ENCODE peak calls at places on chromosomes 2 and 18, in six cellular contexts. One of them, this sample, is unnamed.

GRCh38 chr2:50785781-50786180 is 246.2 kb downstream of the NRXN1 start:
- DNase-seq in BE2C: no peak
- DNase-seq in nucleus accumbens: peak; percentile 27
- DNase-seq in HT-29: no peak
- DNase-seq in effector memory CD8-positive, alpha-beta T cell: no peak
- DNase-seq in NCI-H2081: no peak
- DNase-seq in this sample: no peak

GRCh38 chr2:157468931-157469708 is 25.2 kb upstream of the CYTIP start:
- DNase-seq in effector memory CD8-positive, alpha-beta T cell: no peak
- DNase-seq in BE2C: no peak
- DNase-seq in nucleus accumbens: no peak
- DNase-seq in HT-29: no peak
- DNase-seq in NCI-H2081: no peak
- DNase-seq in this sample: no peak

GRCh38 chr2:236658974-236659757 is 89.5 kb downstream of the ACKR3 start:
- DNase-seq in nucleus accumbens: no peak
- DNase-seq in HT-29: no peak
- DNase-seq in NCI-H2081: no peak
- DNase-seq in effector memory CD8-positive, alpha-beta T cell: no peak
- DNase-seq in BE2C: no peak
- DNase-seq in this sample: no peak

GRCh38 chr2:238638982-238639341 is 208.9 kb upstream of the TWIST2 start:
- DNase-seq in effector memory CD8-positive, alpha-beta T cell: no peak
- DNase-seq in BE2C: no peak
- DNase-seq in nucleus accumbens: no peak
- DNase-seq in NCI-H2081: no peak
- DNase-seq in HT-29: no peak
- DNase-seq in this sample: no peak

GRCh38 chr2:241612156-241613017 is 24.6 kb downstream of the THAP4 start:
- DNase-seq in nucleus accumbens: no peak
- DNase-seq in NCI-H2081: no peak
- DNase-seq in HT-29: no peak
- DNase-seq in BE2C: no peak
- DNase-seq in effector memory CD8-positive, alpha-beta T cell: no peak
- DNase-seq in this sample: no peak

GRCh38 chr2:21220930-21221329 is 97.2 kb downstream of the TDRD15 start:
- DNase-seq in NCI-H2081: no peak
- DNase-seq in HT-29: no peak
- DNase-seq in BE2C: no peak
- DNase-seq in nucleus accumbens: no peak
- DNase-seq in effector memory CD8-positive, alpha-beta T cell: no peak
- DNase-seq in this sample: peak; percentile 21

GRCh38 chr2:176585291-176585690 is 316.0 kb downstream of the MTX2 start:
- DNase-seq in HT-29: no peak
- DNase-seq in NCI-H2081: no peak
- DNase-seq in effector memory CD8-positive, alpha-beta T cell: no peak
- DNase-seq in nucleus accumbens: no peak
- DNase-seq in BE2C: no peak
- DNase-seq in this sample: no peak

GRCh38 chr18:63963610-63964256 is 6.1 kb upstream of the SERPINB8 start:
- DNase-seq in effector memory CD8-positive, alpha-beta T cell: peak; percentile 28
- DNase-seq in BE2C: no peak
- DNase-seq in NCI-H2081: peak; percentile 40
- DNase-seq in nucleus accumbens: peak; percentile 29
- DNase-seq in HT-29: peak; percentile 62
- DNase-seq in this sample: peak; percentile 15

GRCh38 chr2:88729061-88729745 is 37.7 kb downstream of the RPIA start:
- DNase-seq in effector memory CD8-positive, alpha-beta T cell: no peak
- DNase-seq in HT-29: no peak
- DNase-seq in BE2C: no peak
- DNase-seq in NCI-H2081: no peak
- DNase-seq in nucleus accumbens: no peak
- DNase-seq in this sample: no peak

GRCh38 chr2:230134496-230135073 is 65.9 kb upstream of the SLC16A14 start:
- DNase-seq in NCI-H2081: no peak
- DNase-seq in nucleus accumbens: no peak
- DNase-seq in effector memory CD8-positive, alpha-beta T cell: no peak
- DNase-seq in BE2C: no peak
- DNase-seq in HT-29: no peak
- DNase-seq in this sample: peak; percentile 54

GRCh38 chr2:191030521-191031154 is 16.7 kb upstream of the STAT1 start:
- DNase-seq in HT-29: peak; percentile 50
- DNase-seq in BE2C: peak; percentile 56
- DNase-seq in NCI-H2081: peak; percentile 70
- DNase-seq in effector memory CD8-positive, alpha-beta T cell: peak; percentile 36
- DNase-seq in nucleus accumbens: no peak
- DNase-seq in this sample: no peak

GRCh38 chr2:47422560-47422959 is 19.6 kb downstream of the MSH2 start:
- DNase-seq in NCI-H2081: no peak
- DNase-seq in HT-29: peak; percentile 64
- DNase-seq in nucleus accumbens: no peak
- DNase-seq in BE2C: no peak
- DNase-seq in effector memory CD8-positive, alpha-beta T cell: no peak
- DNase-seq in this sample: no peak

GRCh38 chr2:168916329-168916672 is 15.2 kb downstream of the G6PC2 start:
- DNase-seq in effector memory CD8-positive, alpha-beta T cell: no peak
- DNase-seq in nucleus accumbens: no peak
- DNase-seq in HT-29: no peak
- DNase-seq in BE2C: no peak
- DNase-seq in NCI-H2081: no peak
- DNase-seq in this sample: no peak

GRCh38 chr18:37322497-37323035 is 243.0 kb downstream of the CELF4 start:
- DNase-seq in effector memory CD8-positive, alpha-beta T cell: no peak
- DNase-seq in NCI-H2081: peak; percentile 25
- DNase-seq in BE2C: peak; percentile 55
- DNase-seq in HT-29: peak; percentile 27
- DNase-seq in nucleus accumbens: peak; percentile 37
- DNase-seq in this sample: no peak

GRCh38 chr2:20999906-21000645 is 43.8 kb downstream of the APOB start:
- DNase-seq in BE2C: peak; percentile 29
- DNase-seq in nucleus accumbens: no peak
- DNase-seq in HT-29: no peak
- DNase-seq in effector memory CD8-positive, alpha-beta T cell: no peak
- DNase-seq in NCI-H2081: no peak
- DNase-seq in this sample: no peak

GRCh38 chr2:144519934-144520717 is at the start of gene ZEB2:
- DNase-seq in nucleus accumbens: peak; percentile 78
- DNase-seq in HT-29: no peak
- DNase-seq in effector memory CD8-positive, alpha-beta T cell: peak; percentile 55
- DNase-seq in BE2C: peak; percentile 60
- DNase-seq in NCI-H2081: no peak
- DNase-seq in this sample: peak; percentile 80

GRCh38 chr2:58871469-58872142 is 630.5 kb upstream of the FANCL start:
- DNase-seq in HT-29: peak; percentile 5
- DNase-seq in nucleus accumbens: no peak
- DNase-seq in BE2C: no peak
- DNase-seq in NCI-H2081: no peak
- DNase-seq in effector memory CD8-positive, alpha-beta T cell: no peak
- DNase-seq in this sample: no peak

GRCh38 chr2:205680067-205680466 is 2.2 kb upstream of the NRP2 start:
- DNase-seq in BE2C: peak; percentile 79
- DNase-seq in nucleus accumbens: peak; percentile 23
- DNase-seq in NCI-H2081: peak; percentile 76
- DNase-seq in effector memory CD8-positive, alpha-beta T cell: no peak
- DNase-seq in HT-29: peak; percentile 85
- DNase-seq in this sample: peak; percentile 80

GRCh38 chr2:109341904-109342303 is 212.9 kb downstream of the SH3RF3 start:
- DNase-seq in effector memory CD8-positive, alpha-beta T cell: no peak
- DNase-seq in HT-29: no peak
- DNase-seq in nucleus accumbens: no peak
- DNase-seq in BE2C: no peak
- DNase-seq in NCI-H2081: no peak
- DNase-seq in this sample: no peak

GRCh38 chr2:387980-388421 is 100.1 kb upstream of the ALKAL2 start:
- DNase-seq in BE2C: no peak
- DNase-seq in NCI-H2081: no peak
- DNase-seq in effector memory CD8-positive, alpha-beta T cell: no peak
- DNase-seq in HT-29: no peak
- DNase-seq in nucleus accumbens: no peak
- DNase-seq in this sample: no peak

GRCh38 chr2:217837530-217837929 is 165.3 kb downstream of the TNS1 start:
- DNase-seq in NCI-H2081: no peak
- DNase-seq in effector memory CD8-positive, alpha-beta T cell: no peak
- DNase-seq in nucleus accumbens: no peak
- DNase-seq in BE2C: no peak
- DNase-seq in HT-29: no peak
- DNase-seq in this sample: no peak

GRCh38 chr2:169775765-169776482 is 22.7 kb upstream of the SSB start:
- DNase-seq in effector memory CD8-positive, alpha-beta T cell: no peak
- DNase-seq in NCI-H2081: no peak
- DNase-seq in BE2C: no peak
- DNase-seq in nucleus accumbens: no peak
- DNase-seq in HT-29: no peak
- DNase-seq in this sample: no peak

GRCh38 chr18:58887613-58887963 is 22.9 kb downstream of the ZNF532 start:
- DNase-seq in HT-29: no peak
- DNase-seq in BE2C: no peak
- DNase-seq in nucleus accumbens: no peak
- DNase-seq in effector memory CD8-positive, alpha-beta T cell: no peak
- DNase-seq in NCI-H2081: no peak
- DNase-seq in this sample: peak; percentile 50

GRCh38 chr2:101063753-101064502 is 61.8 kb downstream of the RPL31 start:
- DNase-seq in nucleus accumbens: no peak
- DNase-seq in NCI-H2081: no peak
- DNase-seq in HT-29: peak; percentile 53
- DNase-seq in BE2C: no peak
- DNase-seq in effector memory CD8-positive, alpha-beta T cell: no peak
- DNase-seq in this sample: no peak

GRCh38 chr2:136008205-136008865 is 22.9 kb upstream of the DARS1 start:
- DNase-seq in HT-29: no peak
- DNase-seq in BE2C: no peak
- DNase-seq in effector memory CD8-positive, alpha-beta T cell: peak; percentile 75
- DNase-seq in NCI-H2081: no peak
- DNase-seq in nucleus accumbens: no peak
- DNase-seq in this sample: no peak

GRCh38 chr2:1968222-1968987 is 224.1 kb upstream of the PXDN start:
- DNase-seq in nucleus accumbens: no peak
- DNase-seq in effector memory CD8-positive, alpha-beta T cell: no peak
- DNase-seq in BE2C: no peak
- DNase-seq in HT-29: no peak
- DNase-seq in NCI-H2081: no peak
- DNase-seq in this sample: no peak

GRCh38 chr2:216807861-216808272 is 52.0 kb downstream of the TNP1 start:
- DNase-seq in effector memory CD8-positive, alpha-beta T cell: no peak
- DNase-seq in NCI-H2081: no peak
- DNase-seq in HT-29: no peak
- DNase-seq in BE2C: no peak
- DNase-seq in nucleus accumbens: no peak
- DNase-seq in this sample: no peak

GRCh38 chr2:22536131-22536530 is 848.8 kb upstream of the KLHL29 start:
- DNase-seq in effector memory CD8-positive, alpha-beta T cell: no peak
- DNase-seq in HT-29: peak; percentile 2
- DNase-seq in BE2C: no peak
- DNase-seq in nucleus accumbens: no peak
- DNase-seq in NCI-H2081: no peak
- DNase-seq in this sample: peak; percentile 3

GRCh38 chr2:138275881-138276280 is 225.7 kb upstream of the SPOPL start:
- DNase-seq in nucleus accumbens: no peak
- DNase-seq in BE2C: no peak
- DNase-seq in NCI-H2081: no peak
- DNase-seq in HT-29: peak; percentile 68
- DNase-seq in effector memory CD8-positive, alpha-beta T cell: no peak
- DNase-seq in this sample: no peak

GRCh38 chr2:191824403-191824802 is 22.5 kb downstream of the CAVIN2 start:
- DNase-seq in effector memory CD8-positive, alpha-beta T cell: no peak
- DNase-seq in nucleus accumbens: no peak
- DNase-seq in HT-29: no peak
- DNase-seq in BE2C: no peak
- DNase-seq in NCI-H2081: no peak
- DNase-seq in this sample: no peak

GRCh38 chr2:46806526-46806925 is 109.1 kb downstream of the MCFD2 start:
- DNase-seq in BE2C: no peak
- DNase-seq in effector memory CD8-positive, alpha-beta T cell: no peak
- DNase-seq in HT-29: no peak
- DNase-seq in NCI-H2081: no peak
- DNase-seq in nucleus accumbens: no peak
- DNase-seq in this sample: peak; percentile 30

GRCh38 chr2:241007880-241008710 is 9.7 kb downstream of the SNED1 start:
- DNase-seq in NCI-H2081: no peak
- DNase-seq in nucleus accumbens: no peak
- DNase-seq in effector memory CD8-positive, alpha-beta T cell: no peak
- DNase-seq in HT-29: no peak
- DNase-seq in BE2C: no peak
- DNase-seq in this sample: no peak

GRCh38 chr18:77439888-77440287 is 190.2 kb downstream of the GALR1 start:
- DNase-seq in NCI-H2081: no peak
- DNase-seq in effector memory CD8-positive, alpha-beta T cell: no peak
- DNase-seq in HT-29: no peak
- DNase-seq in BE2C: no peak
- DNase-seq in nucleus accumbens: no peak
- DNase-seq in this sample: no peak

GRCh38 chr2:221463235-221463896 is 108.7 kb downstream of the EPHA4 start:
- DNase-seq in HT-29: no peak
- DNase-seq in BE2C: no peak
- DNase-seq in nucleus accumbens: no peak
- DNase-seq in NCI-H2081: no peak
- DNase-seq in effector memory CD8-positive, alpha-beta T cell: no peak
- DNase-seq in this sample: no peak

This sample was measured in MG63.